ENCODE peak calls at places on chromosomes 7 and 10, in seven cellular contexts. M is fibroblast of the aortic adventitia, S is GM13977, H is fibroblast of lung, D is colonic mucosa, L is GM10248, Y is epithelial cell of esophagus. K is an unnamed sample.

GRCh38 chr7:153415632-153416031 is 636.6 kb upstream of the DPP6 start:
- DNase-seq in M (no peak), S (no peak), H (no peak), D (no peak), L (no peak), Y (no peak), K (no peak)

GRCh38 chr10:77926566-77927342 is at the start of gene DLG5:
- DNase-seq in M (peak; percentile 55), S (peak; percentile 77), H (peak; percentile 59), D (peak; percentile 75), L (peak; percentile 66), Y (peak; percentile 59), K (peak; percentile 83)

GRCh38 chr7:129958643-129959479 is 6.1 kb upstream of the UBE2H start:
- DNase-seq in M (peak; percentile 76), S (no peak), H (peak; percentile 79), D (peak; percentile 71), L (no peak), Y (peak; percentile 99), K (no peak)

GRCh38 chr10:97333351-97333600 is 1.3 kb downstream of the FRAT2 start:
- DNase-seq in M (peak; percentile 47), S (no peak), H (peak; percentile 41), D (peak; percentile 48), L (no peak), Y (peak; percentile 41), K (peak; percentile 50)

GRCh38 chr10:22345301-22346086 is at the start of gene SPAG6:
- DNase-seq in M (no peak), S (peak; percentile 77), H (no peak), D (peak; percentile 58), L (peak; percentile 47), Y (no peak), K (peak; percentile 74)

GRCh38 chr7:139908792-139909191 is 79.7 kb downstream of the TBXAS1 start:
- DNase-seq in M (no peak), S (no peak), H (no peak), D (no peak), L (no peak), Y (no peak), K (no peak)

GRCh38 chr7:100730136-100730800 is 3.1 kb upstream of the ZAN start:
- DNase-seq in M (no peak), S (no peak), H (no peak), D (no peak), L (no peak), Y (no peak), K (no peak)

GRCh38 chr7:55996856-55997500 is 32.6 kb downstream of the NIPSNAP2 start:
- DNase-seq in M (no peak), S (no peak), H (no peak), D (no peak), L (no peak), Y (no peak), K (no peak)

GRCh38 chr10:28690545-28690944 is 13.2 kb downstream of the BAMBI start:
- DNase-seq in M (no peak), S (no peak), H (no peak), D (no peak), L (no peak), Y (no peak), K (no peak)

GRCh38 chr10:60073397-60073780 is 167.0 kb upstream of the CCDC6 start:
- DNase-seq in M (no peak), S (no peak), H (peak; percentile 34), D (no peak), L (no peak), Y (no peak), K (no peak)

GRCh38 chr10:125084191-125085186 is 75.9 kb downstream of the CTBP2 start:
- DNase-seq in M (peak; percentile 92), S (no peak), H (peak; percentile 95), D (no peak), L (no peak), Y (peak; percentile 93), K (no peak)

GRCh38 chr7:150999001-150999400 is 8.2 kb downstream of the NOS3 start:
- DNase-seq in M (no peak), S (no peak), H (no peak), D (no peak), L (no peak), Y (no peak), K (no peak)

GRCh38 chr10:48361201-48361600 is 54.7 kb downstream of the MAPK8 start:
- DNase-seq in M (no peak), S (no peak), H (no peak), D (no peak), L (no peak), Y (no peak), K (no peak)

GRCh38 chr10:103678104-103678526 is 177.3 kb downstream of the SH3PXD2A start:
- DNase-seq in M (peak; percentile 98), S (peak; percentile 93), H (peak; percentile 91), D (peak; percentile 68), L (peak; percentile 93), Y (peak; percentile 68), K (peak; percentile 93)

GRCh38 chr10:24556746-24557742 is 166.6 kb downstream of the ARHGAP21 start:
- DNase-seq in M (peak; percentile 88), S (peak; percentile 60), H (peak; percentile 73), D (peak; percentile 35), L (peak; percentile 68), Y (peak; percentile 79), K (peak; percentile 57)

GRCh38 chr7:5646846-5647245 is 134.6 kb downstream of the RNF216 start:
- DNase-seq in M (peak; percentile 77), S (no peak), H (peak; percentile 83), D (no peak), L (no peak), Y (peak; percentile 99), K (no peak)

GRCh38 chr10:79111427-79111826 is 42.7 kb downstream of the ZMIZ1 start:
- DNase-seq in M (peak; percentile 65), S (no peak), H (peak; percentile 93), D (no peak), L (no peak), Y (peak; percentile 67), K (no peak)

GRCh38 chr7:139252451-139252850 is 21.4 kb downstream of the UBN2 start:
- DNase-seq in M (peak; percentile 31), S (no peak), H (peak; percentile 21), D (no peak), L (no peak), Y (no peak), K (no peak)

GRCh38 chr7:1357601-1358271 is 101.5 kb downstream of the MICALL2 start:
- DNase-seq in M (no peak), S (no peak), H (no peak), D (no peak), L (no peak), Y (no peak), K (no peak)

GRCh38 chr10:102413053-102413705 is 5.4 kb downstream of the PSD start:
- DNase-seq in M (peak; percentile 57), S (peak; percentile 83), H (no peak), D (no peak), L (peak; percentile 71), Y (no peak), K (peak; percentile 80)

GRCh38 chr10:90274721-90275468 is 573.5 kb downstream of the KIF20B start:
- DNase-seq in M (no peak), S (no peak), H (peak; percentile 51), D (no peak), L (no peak), Y (peak; percentile 23), K (no peak)

GRCh38 chr7:134088199-134088598 is 38.9 kb upstream of the LRGUK start:
- DNase-seq in M (no peak), S (no peak), H (no peak), D (no peak), L (no peak), Y (no peak), K (no peak)

GRCh38 chr10:121469797-121470606 is 128.2 kb downstream of the FGFR2 start:
- DNase-seq in M (no peak), S (no peak), H (no peak), D (peak; percentile 23), L (no peak), Y (no peak), K (no peak)

GRCh38 chr7:110943686-110944350 is 147.1 kb upstream of the LRRN3 start:
- DNase-seq in M (no peak), S (no peak), H (peak; percentile 32), D (no peak), L (no peak), Y (no peak), K (no peak)

GRCh38 chr7:89238156-89238555 is 442.6 kb upstream of the TEX47 start:
- DNase-seq in M (peak; percentile 0), S (no peak), H (peak; percentile 21), D (no peak), L (no peak), Y (no peak), K (no peak)

GRCh38 chr10:25082276-25083204 is 66.1 kb downstream of the THNSL1 start:
- DNase-seq in M (no peak), S (no peak), H (peak; percentile 19), D (no peak), L (no peak), Y (no peak), K (no peak)

GRCh38 chr7:2938514-2939192 is 94.5 kb upstream of the GNA12 start:
- DNase-seq in M (no peak), S (no peak), H (no peak), D (no peak), L (no peak), Y (no peak), K (no peak)

GRCh38 chr10:43574906-43575305 is 490 bp upstream of the ZNF239 start:
- DNase-seq in M (no peak), S (no peak), H (no peak), D (no peak), L (no peak), Y (no peak), K (no peak)
- TF ChIP-seq CTCF in M (no peak), S (no peak), H (no peak), D (no peak), L (no peak), Y (no peak), K (no peak)

DNA sequence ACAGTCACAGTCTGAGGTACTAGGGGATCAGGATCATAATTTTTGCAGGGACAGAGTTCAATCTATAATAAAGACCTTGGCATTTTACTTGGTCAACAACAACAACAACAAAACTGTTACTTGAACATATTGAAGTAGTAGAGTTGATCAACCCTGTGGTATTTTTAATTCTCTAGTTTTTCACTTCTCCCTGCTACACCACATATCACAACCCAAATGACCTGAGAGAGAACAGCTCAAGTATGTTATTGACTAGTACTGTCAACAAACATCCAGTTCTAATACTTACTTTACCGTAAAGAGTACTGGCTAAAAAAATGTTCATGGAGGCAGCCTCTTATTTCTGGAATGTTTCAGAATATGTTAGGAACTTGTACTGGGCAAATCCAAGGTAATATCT is 90.5 kb upstream of the FAM3C start:
- DNase-seq in M (no peak), S (no peak), H (no peak), D (no peak), L (no peak), Y (no peak), K (no peak)
- TF ChIP-seq CTCF in M (no peak), S (no peak), H (no peak), D (no peak), L (no peak), Y (no peak), K (no peak)

GRCh38 chr7:159007308-159008054 is 137.2 kb downstream of the VIPR2 start:
- DNase-seq in M (no peak), S (no peak), H (no peak), D (no peak), L (no peak), Y (no peak), K (no peak)
- TF ChIP-seq CTCF in M (no peak), S (no peak), H (no peak), D (no peak), L (no peak), Y (no peak), K (no peak)

GRCh38 chr10:93357680-93358079 is 124.5 kb downstream of the MYOF start:
- DNase-seq in M (peak; percentile 42), S (no peak), H (peak; percentile 26), D (no peak), L (no peak), Y (peak; percentile 54), K (peak; percentile 39)

GRCh38 chr10:93356516-93356915 is 125.6 kb downstream of the MYOF start:
- DNase-seq in M (no peak), S (no peak), H (no peak), D (no peak), L (no peak), Y (no peak), K (no peak)

GRCh38 chr10:93352638-93353383 is 129.3 kb downstream of the MYOF start:
- DNase-seq in M (peak; percentile 72), S (peak; percentile 58), H (peak; percentile 24), D (no peak), L (peak; percentile 48), Y (peak; percentile 33), K (peak; percentile 53)
- TF ChIP-seq CTCF in M (peak; percentile 48), S (peak; percentile 43), H (peak; percentile 18), D (peak; percentile 63), L (peak; percentile 54), Y (peak; percentile 46), K (peak; percentile 15)

K was measured in GM20000.